ENCODE peak calls at places on chromosomes 4 and X, in eight cellular contexts. K, M, T, D, G, J, U and N are unnamed samples.
A peak's percentile ranks its signal among the peaks of the same experiment; 100 is the strongest.

GRCh38 chr4:1981251-1982055 is 27.3 kb downstream of the NELFA start:
- DNase-seq in T (peak; percentile 41), J (peak; percentile 30), M (no peak), U (no peak), K (peak; percentile 11), G (no peak), D (no peak), N (no peak)

GRCh38 chrX:51803833-51804232 is 60.6 kb downstream of the GSPT2 start:
- DNase-seq in M (no peak), K (no peak), J (no peak), U (peak; percentile 43), D (no peak), T (no peak), G (no peak), N (no peak)

GRCh38 chr4:15755321-15755750 is 22.8 kb upstream of the CD38 start:
- DNase-seq in K (peak; percentile 69), U (peak; percentile 57), T (no peak), D (no peak), G (peak; percentile 21), M (no peak), J (peak; percentile 72), N (no peak)

GRCh38 chrX:25600776-25601175 is 537.4 kb upstream of the MAGEB18 start:
- DNase-seq in K (peak; percentile 6), M (no peak), U (peak; percentile 77), G (no peak), T (no peak), J (no peak), D (no peak), N (no peak)

GRCh38 chrX:45801554-45801953 is 600.9 kb upstream of the DIPK2B start:
- DNase-seq in D (no peak), U (peak; percentile 55), T (peak; percentile 62), J (peak; percentile 57), M (no peak), K (peak; percentile 34), G (no peak), N (no peak)

GRCh38 chr4:56386091-56386490 is 1.2 kb downstream of the AASDH start:
- DNase-seq in M (no peak), K (no peak), J (no peak), U (no peak), D (no peak), G (no peak), T (no peak), N (no peak)

GRCh38 chr4:149645790-149646189 is 169.9 kb downstream of the IQCM start:
- DNase-seq in K (no peak), G (no peak), D (no peak), J (no peak), U (no peak), M (no peak), T (no peak), N (no peak)

GRCh38 chr4:55866973-55867574 is 13.6 kb downstream of the EXOC1 start:
- DNase-seq in K (peak; percentile 74), D (no peak), T (peak; percentile 61), U (peak; percentile 81), J (peak; percentile 80), M (peak; percentile 18), G (no peak), N (no peak)

GRCh38 chr4:121477079-121477478 is 96.3 kb upstream of the QRFPR start:
- DNase-seq in T (no peak), M (no peak), G (no peak), D (no peak), K (no peak), U (no peak), J (no peak), N (no peak)

GRCh38 chr4:80097395-80098177 is 24.6 kb upstream of the ANTXR2 start:
- DNase-seq in T (no peak), M (no peak), G (peak; percentile 24), D (no peak), U (peak; percentile 94), K (peak; percentile 83), J (peak; percentile 90), N (no peak)

GRCh38 chr4:185110375-185110823 is 32.7 kb upstream of the SLC25A4 start:
- DNase-seq in M (no peak), T (no peak), J (no peak), K (no peak), G (no peak), U (no peak), D (peak; percentile 78), N (no peak)

GRCh38 chr4:89270792-89271191 is 36.8 kb downstream of the GPRIN3 start:
- DNase-seq in U (no peak), T (no peak), J (no peak), K (no peak), D (no peak), G (no peak), M (no peak), N (no peak)

GRCh38 chr4:155999743-156000142 is 46.1 kb upstream of the CTSO start:
- DNase-seq in M (peak; percentile 44), J (no peak), K (no peak), U (peak; percentile 30), D (no peak), G (no peak), T (no peak), N (no peak)

GRCh38 chrX:104165894-104166734 is at the start of gene FAM199X:
- DNase-seq in G (peak; percentile 45), K (peak; percentile 82), J (peak; percentile 93), M (peak; percentile 79), U (peak; percentile 93), T (peak; percentile 92), D (peak; percentile 89), N (peak; percentile 94)

GRCh38 chr4:73133784-73134183 is 64.3 kb upstream of the COX18 start:
- DNase-seq in G (no peak), T (no peak), K (no peak), M (no peak), D (no peak), J (no peak), U (no peak), N (no peak)

GRCh38 chr4:73139991-73140390 is 70.5 kb upstream of the COX18 start:
- DNase-seq in U (peak; percentile 13), T (no peak), D (no peak), J (no peak), G (no peak), M (peak; percentile 59), K (peak; percentile 31), N (no peak)

GRCh38 chr4:73131281-73131680 is 61.8 kb upstream of the COX18 start:
- DNase-seq in U (no peak), J (no peak), T (no peak), M (no peak), K (no peak), G (no peak), D (no peak), N (no peak)

GRCh38 chr4:73139245-73139644 is 69.7 kb upstream of the COX18 start:
- DNase-seq in T (no peak), J (no peak), G (no peak), U (no peak), D (no peak), K (no peak), M (no peak), N (no peak)

DNA sequence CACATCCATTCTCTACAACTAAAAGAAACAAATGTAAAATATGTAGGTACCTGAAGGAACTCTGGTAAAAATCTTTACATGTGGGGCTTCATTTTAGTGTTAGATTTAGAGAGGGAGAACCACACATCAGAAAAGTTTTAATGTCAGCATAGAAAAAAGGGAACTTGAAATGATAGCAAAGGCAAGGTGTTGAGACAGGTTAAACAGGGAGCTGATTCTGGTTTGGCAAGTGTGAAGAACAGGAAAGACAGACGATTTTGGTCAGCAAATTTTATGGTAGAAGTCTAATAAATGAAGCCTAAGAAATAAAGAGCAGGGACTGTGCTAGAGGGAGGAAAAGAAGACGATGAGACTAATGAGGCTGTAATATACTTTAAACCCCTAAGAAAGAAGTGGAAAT is 67.6 kb upstream of the COX18 start:
- DNase-seq in T (no peak), J (no peak), G (no peak), K (no peak), D (no peak), U (no peak), M (no peak), N (no peak)
- H3K9me3 ChIP-seq in T (no peaks in the 10 kb centered on the region), J (no peaks in the 10 kb centered on the region), G (no peaks in the 10 kb centered on the region), K (no peaks in the 10 kb centered on the region), D (no peaks in the 10 kb centered on the region), U (no peaks in the 10 kb centered on the region), M (no peaks in the 10 kb centered on the region), N (no peaks in the 10 kb centered on the region)

GRCh38 chrX:148665001-148665400 is 164.6 kb downstream of the AFF2 start:
- DNase-seq in M (no peak), J (no peak), T (no peak), U (no peak), G (no peak), D (no peak), K (no peak), N (no peak)

GRCh38 chrX:148672526-148672925 is 172.1 kb downstream of the AFF2 start:
- DNase-seq in K (no peak), D (no peak), J (peak; percentile 31), T (no peak), G (no peak), M (no peak), U (no peak), N (no peak)

DNA sequence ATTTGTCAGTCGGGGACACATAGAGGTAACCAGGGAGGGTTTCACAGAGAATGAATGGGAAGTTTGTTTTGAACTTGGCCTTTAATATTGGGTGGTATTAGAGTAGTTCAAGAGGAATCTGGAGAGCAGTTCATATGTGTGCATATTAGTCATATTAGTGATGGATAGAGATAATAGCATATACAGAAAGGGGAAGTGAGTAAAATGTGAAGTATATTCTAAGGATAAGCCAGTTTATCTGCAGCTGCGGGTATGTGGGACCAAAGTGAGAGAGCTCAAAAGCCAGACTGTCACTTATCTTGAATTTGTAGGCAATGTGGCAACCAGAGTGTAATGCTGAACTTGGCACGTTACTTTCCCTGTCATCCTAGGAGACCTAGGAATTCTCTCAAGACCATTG is 169.9 kb downstream of the AFF2 start:
- DNase-seq in U (peak; percentile 9), G (no peak), T (no peak), J (no peak), K (no peak), D (no peak), M (no peak), N (no peak)
- H3K9me3 ChIP-seq in U (no peaks in the 10 kb centered on the region), G (no peaks in the 10 kb centered on the region), T (no peaks in the 10 kb centered on the region), J (no peaks in the 10 kb centered on the region), K (peaks cover 2% of the 10 kb centered on the region), D (no peaks in the 10 kb centered on the region), M (no peaks in the 10 kb centered on the region), N (no peaks in the 10 kb centered on the region)

GRCh38 chrX:145552643-145553042 is 265.0 kb upstream of the SLITRK2 start:
- DNase-seq in K (no peak), D (no peak), M (no peak), G (no peak), U (no peak), J (no peak), T (no peak), N (no peak)

DNA sequence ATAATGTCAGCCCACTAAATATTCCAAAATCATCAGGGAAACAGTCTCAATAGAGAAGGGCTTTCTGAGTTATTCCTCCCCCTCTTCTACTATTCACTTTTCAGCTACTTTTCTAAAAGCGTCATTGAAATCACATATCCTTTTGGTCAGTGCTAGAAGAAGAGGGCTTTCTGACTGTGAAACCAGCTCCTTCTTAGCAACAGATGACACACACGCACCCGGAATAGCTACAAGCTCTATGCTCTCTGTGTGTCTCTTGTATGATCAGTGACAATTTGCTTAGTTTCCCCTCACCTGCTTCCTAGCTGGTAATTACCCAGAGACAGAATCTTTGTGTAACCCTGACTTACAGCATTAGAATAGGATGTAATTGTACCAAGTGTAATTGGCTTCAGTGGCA is 268.2 kb upstream of the SLITRK2 start:
- DNase-seq in U (no peak), D (no peak), G (no peak), M (no peak), T (no peak), J (no peak), K (no peak), N (no peak)
- H3K9me3 ChIP-seq in U (no peaks in the 10 kb centered on the region), D (no peaks in the 10 kb centered on the region), G (no peaks in the 10 kb centered on the region), M (no peaks in the 10 kb centered on the region), T (no peaks in the 10 kb centered on the region), J (no peaks in the 10 kb centered on the region), K (peaks cover 10% of the 10 kb centered on the region), N (no peaks in the 10 kb centered on the region)

GRCh38 chr4:445410-445809 is 53.5 kb downstream of the ZNF721 start:
- DNase-seq in M (no peak), J (no peak), D (no peak), K (no peak), G (no peak), U (no peak), T (no peak), N (no peak)
- H3K9me3 ChIP-seq in M (peaks cover 99% of the 10 kb centered on the region), J (peaks cover 69% of the 10 kb centered on the region), D (no peaks in the 10 kb centered on the region), K (peaks cover 69% of the 10 kb centered on the region), G (peaks cover 30% of the 10 kb centered on the region), U (peaks cover 17% of the 10 kb centered on the region), T (peaks cover 97% of the 10 kb centered on the region), N (peaks cover 100% of the 10 kb centered on the region)